ENCODE peak calls at places on chromosomes 4 and X, in eight cellular contexts. One of them, this sample, is unnamed.

GRCh38 chrX:53128097-53128749 is 34.3 kb downstream of the KANTR start:
- DNase-seq in transverse colon: no peak
- DNase-seq in suprapubic skin: no peak
- DNase-seq in K562: no peak
- DNase-seq in sigmoid colon: no peak
- DNase-seq in stomach: no peak
- DNase-seq in HepG2: no peak
- DNase-seq in GM12878: no peak
- DNase-seq in this sample: no peak

GRCh38 chrX:140447150-140447549 is 57.7 kb downstream of the SOX3 start:
- DNase-seq in K562: no peak
- DNase-seq in transverse colon: no peak
- DNase-seq in HepG2: no peak
- DNase-seq in stomach: no peak
- DNase-seq in GM12878: no peak
- DNase-seq in suprapubic skin: no peak
- DNase-seq in sigmoid colon: no peak
- DNase-seq in this sample: no peak

GRCh38 chrX:54825716-54826428 is 18.3 kb downstream of the MAGED2 start:
- DNase-seq in transverse colon: no peak
- DNase-seq in HepG2: no peak
- DNase-seq in stomach: no peak
- DNase-seq in suprapubic skin: no peak
- DNase-seq in sigmoid colon: no peak
- DNase-seq in GM12878: no peak
- DNase-seq in K562: no peak
- DNase-seq in this sample: peak

GRCh38 chr4:88803600-88804096 is 106.0 kb upstream of the NAP1L5 start:
- DNase-seq in transverse colon: peak
- DNase-seq in GM12878: peak
- DNase-seq in K562: no peak
- DNase-seq in HepG2: no peak
- DNase-seq in stomach: no peak
- DNase-seq in suprapubic skin: no peak
- DNase-seq in sigmoid colon: peak
- DNase-seq in this sample: no peak

GRCh38 chr4:98374643-98375042 is 113.5 kb downstream of the RAP1GDS1 start:
- DNase-seq in suprapubic skin: no peak
- DNase-seq in K562: no peak
- DNase-seq in stomach: no peak
- DNase-seq in sigmoid colon: no peak
- DNase-seq in GM12878: no peak
- DNase-seq in HepG2: no peak
- DNase-seq in transverse colon: no peak
- DNase-seq in this sample: no peak

GRCh38 chr4:127470290-127470809 is 162.4 kb upstream of the INTU start:
- DNase-seq in GM12878: no peak
- DNase-seq in HepG2: no peak
- DNase-seq in sigmoid colon: no peak
- DNase-seq in K562: no peak
- DNase-seq in stomach: no peak
- DNase-seq in suprapubic skin: no peak
- DNase-seq in transverse colon: no peak
- DNase-seq in this sample: no peak

GRCh38 chr4:42654606-42655005 is 2.3 kb downstream of the ATP8A1 start:
- DNase-seq in K562: no peak
- DNase-seq in sigmoid colon: no peak
- DNase-seq in GM12878: no peak
- DNase-seq in transverse colon: no peak
- DNase-seq in HepG2: peak
- DNase-seq in stomach: no peak
- DNase-seq in suprapubic skin: no peak
- DNase-seq in this sample: no peak

GRCh38 chr4:19678763-19679162 is 572.9 kb upstream of the SLIT2 start:
- DNase-seq in sigmoid colon: no peak
- DNase-seq in GM12878: no peak
- DNase-seq in stomach: no peak
- DNase-seq in suprapubic skin: no peak
- DNase-seq in transverse colon: no peak
- DNase-seq in HepG2: no peak
- DNase-seq in K562: no peak
- DNase-seq in this sample: no peak

GRCh38 chr4:13881880-13882279 is 254.4 kb upstream of the BOD1L1 start:
- DNase-seq in suprapubic skin: no peak
- DNase-seq in HepG2: no peak
- DNase-seq in GM12878: no peak
- DNase-seq in stomach: no peak
- DNase-seq in transverse colon: no peak
- DNase-seq in K562: no peak
- DNase-seq in sigmoid colon: no peak
- DNase-seq in this sample: no peak

GRCh38 chrX:103628386-103629290 is at the start of gene TCEAL1:
- DNase-seq in GM12878: no peak
- DNase-seq in stomach: peak
- DNase-seq in suprapubic skin: peak
- DNase-seq in transverse colon: peak
- DNase-seq in K562: peak
- DNase-seq in HepG2: peak
- DNase-seq in sigmoid colon: peak
- DNase-seq in this sample: peak

GRCh38 chrX:109886122-109886761 is 116.7 kb upstream of the TMEM164 start:
- DNase-seq in GM12878: no peak
- DNase-seq in sigmoid colon: no peak
- DNase-seq in HepG2: peak
- DNase-seq in stomach: peak
- DNase-seq in suprapubic skin: no peak
- DNase-seq in K562: peak
- DNase-seq in transverse colon: peak
- DNase-seq in this sample: no peak

GRCh38 chrX:109890300-109890699 is 112.6 kb upstream of the TMEM164 start:
- DNase-seq in suprapubic skin: no peak
- DNase-seq in GM12878: no peak
- DNase-seq in K562: no peak
- DNase-seq in HepG2: no peak
- DNase-seq in transverse colon: no peak
- DNase-seq in sigmoid colon: no peak
- DNase-seq in stomach: no peak
- DNase-seq in this sample: no peak

GRCh38 chrX:109890910-109891502 is 111.9 kb upstream of the TMEM164 start:
- DNase-seq in stomach: peak
- DNase-seq in GM12878: no peak
- DNase-seq in K562: peak
- DNase-seq in sigmoid colon: peak
- DNase-seq in suprapubic skin: no peak
- DNase-seq in transverse colon: peak
- DNase-seq in HepG2: peak
- DNase-seq in this sample: no peak

GRCh38 chrX:109889289-109890006 is 113.5 kb upstream of the TMEM164 start:
- DNase-seq in suprapubic skin: no peak
- DNase-seq in transverse colon: no peak
- DNase-seq in HepG2: peak
- DNase-seq in K562: no peak
- DNase-seq in sigmoid colon: no peak
- DNase-seq in GM12878: peak
- DNase-seq in stomach: no peak
- DNase-seq in this sample: no peak
- TF ChIP-seq POLR2AphosphoS5 in suprapubic skin: no peak
- TF ChIP-seq POLR2AphosphoS5 in transverse colon: no peak
- TF ChIP-seq POLR2AphosphoS5 in HepG2: no peak
- TF ChIP-seq POLR2AphosphoS5 in K562: no peak
- TF ChIP-seq POLR2AphosphoS5 in sigmoid colon: no peak
- TF ChIP-seq POLR2AphosphoS5 in GM12878: no peak
- TF ChIP-seq POLR2AphosphoS5 in stomach: no peak
- TF ChIP-seq POLR2AphosphoS5 in this sample: no peak

GRCh38 chr4:71123951-71124350 is 130.5 kb downstream of the DCK start:
- DNase-seq in GM12878: no peak
- DNase-seq in stomach: no peak
- DNase-seq in transverse colon: no peak
- DNase-seq in suprapubic skin: no peak
- DNase-seq in HepG2: no peak
- DNase-seq in sigmoid colon: no peak
- DNase-seq in K562: no peak
- DNase-seq in this sample: no peak

GRCh38 chr4:71130827-71131603 is 137.6 kb downstream of the DCK start:
- DNase-seq in K562: no peak
- DNase-seq in sigmoid colon: no peak
- DNase-seq in HepG2: no peak
- DNase-seq in suprapubic skin: no peak
- DNase-seq in GM12878: no peak
- DNase-seq in transverse colon: no peak
- DNase-seq in stomach: no peak
- DNase-seq in this sample: no peak

GRCh38 chr4:71120831-71121524 is 127.5 kb downstream of the DCK start:
- DNase-seq in suprapubic skin: no peak
- DNase-seq in stomach: no peak
- DNase-seq in HepG2: no peak
- DNase-seq in transverse colon: no peak
- DNase-seq in K562: no peak
- DNase-seq in GM12878: no peak
- DNase-seq in sigmoid colon: no peak
- DNase-seq in this sample: no peak

GRCh38 chr4:71125137-71125536 is 131.7 kb downstream of the DCK start:
- DNase-seq in stomach: no peak
- DNase-seq in sigmoid colon: no peak
- DNase-seq in suprapubic skin: no peak
- DNase-seq in transverse colon: no peak
- DNase-seq in GM12878: no peak
- DNase-seq in K562: no peak
- DNase-seq in HepG2: no peak
- DNase-seq in this sample: no peak

GRCh38 chr4:71126719-71127118 is 133.3 kb downstream of the DCK start:
- DNase-seq in suprapubic skin: no peak
- DNase-seq in HepG2: peak
- DNase-seq in transverse colon: peak
- DNase-seq in K562: no peak
- DNase-seq in stomach: no peak
- DNase-seq in GM12878: no peak
- DNase-seq in sigmoid colon: no peak
- DNase-seq in this sample: no peak
- TF ChIP-seq EP300 in suprapubic skin: no peak
- TF ChIP-seq EP300 in HepG2: no peak
- TF ChIP-seq EP300 in transverse colon: no peak
- TF ChIP-seq EP300 in K562: no peak
- TF ChIP-seq EP300 in stomach: no peak
- TF ChIP-seq EP300 in GM12878: no peak
- TF ChIP-seq EP300 in sigmoid colon: no peak
- TF ChIP-seq EP300 in this sample: no peak

GRCh38 chr4:143186202-143186601 is 1.5 kb downstream of the USP38 start:
- DNase-seq in stomach: no peak
- DNase-seq in HepG2: peak
- DNase-seq in K562: no peak
- DNase-seq in suprapubic skin: no peak
- DNase-seq in transverse colon: no peak
- DNase-seq in sigmoid colon: no peak
- DNase-seq in GM12878: no peak
- DNase-seq in this sample: no peak
- TF ChIP-seq POLR2AphosphoS5 in stomach: no peak
- TF ChIP-seq POLR2AphosphoS5 in HepG2: no peak
- TF ChIP-seq POLR2AphosphoS5 in K562: no peak
- TF ChIP-seq POLR2AphosphoS5 in suprapubic skin: no peak
- TF ChIP-seq POLR2AphosphoS5 in transverse colon: no peak
- TF ChIP-seq POLR2AphosphoS5 in sigmoid colon: peak
- TF ChIP-seq POLR2AphosphoS5 in GM12878: no peak
- TF ChIP-seq POLR2AphosphoS5 in this sample: no peak

GRCh38 chr4:54428940-54429339 is 199.8 kb downstream of the PDGFRA start:
- DNase-seq in HepG2: no peak
- DNase-seq in sigmoid colon: no peak
- DNase-seq in K562: no peak
- DNase-seq in GM12878: no peak
- DNase-seq in stomach: no peak
- DNase-seq in suprapubic skin: no peak
- DNase-seq in transverse colon: no peak
- DNase-seq in this sample: no peak
- TF ChIP-seq EP300 in HepG2: no peak
- TF ChIP-seq EP300 in sigmoid colon: no peak
- TF ChIP-seq EP300 in K562: no peak
- TF ChIP-seq EP300 in GM12878: no peak
- TF ChIP-seq EP300 in stomach: no peak
- TF ChIP-seq EP300 in suprapubic skin: no peak
- TF ChIP-seq EP300 in transverse colon: no peak
- TF ChIP-seq EP300 in this sample: no peak